ENCODE peak calls at places on chromosomes 1 and 21, in eight cellular contexts. D is HEK293T; M is tibial artery; L is activated gamma-delta T cell treated with Interleukin-2 at 50 U/mL for 16 hours; G is myocyte; I is fibroblast of pulmonary artery; V is substantia nigra; J is activated T-helper 1 cell treated with anti-CD3 and anti-CD28 coated beads, Interleukin-12 subunit alpha, Interleukin-12 subunit beta, Interleukin-2, Interleukin-4 antibody, amounts not matched to agents 30 ng/mL and 10 ng/mL and 1 ng/mL, durations not matched to agents 14 hours and 24 hours and 36 hours. X is an unnamed sample.

GRCh38 chr1:81874461-81874860 is 73.7 kb downstream of the ADGRL2 start:
- DNase-seq in L (no peak), G (no peak), D (no peak), V (no peak), I (no peak), J (no peak), M (no peak), X (no peak)

GRCh38 chr1:201004732-201005131 is 18.8 kb downstream of the KIF21B start:
- DNase-seq in D (no peak), L (no peak), M (no peak), J (no peak), I (no peak), G (no peak), V (no peak), X (no peak)

GRCh38 chr21:40160911-40161310 is 293.7 kb downstream of the PCP4 start:
- DNase-seq in G (no peak), M (no peak), D (no peak), V (no peak), J (no peak), L (no peak), I (no peak), X (peak)

GRCh38 chr1:75097686-75098085 is 36.5 kb upstream of the LHX8 start:
- DNase-seq in J (no peak), L (no peak), G (peak), I (peak), V (no peak), M (no peak), D (no peak), X (no peak)

GRCh38 chr1:110620250-110620615 is 14.1 kb upstream of the KCNA2 start:
- DNase-seq in L (no peak), M (no peak), D (no peak), I (no peak), J (no peak), V (no peak), G (no peak), X (no peak)

GRCh38 chr1:235952950-235953615 is 86.4 kb upstream of the LYST start:
- DNase-seq in J (peak), D (no peak), I (peak), L (no peak), V (no peak), G (no peak), M (no peak), X (no peak)

GRCh38 chr1:76547916-76548315 is 319.4 kb upstream of the ST6GALNAC5 start:
- DNase-seq in I (peak), L (no peak), J (no peak), V (no peak), G (no peak), M (no peak), D (no peak), X (no peak)

GRCh38 chr1:206002833-206003532 is at the start of gene RAB7B:
- DNase-seq in G (peak), V (no peak), L (no peak), M (peak), J (no peak), D (no peak), I (peak), X (no peak)

GRCh38 chr21:39020751-39021474 is 162.3 kb downstream of the PSMG1 start:
- DNase-seq in J (no peak), I (peak), V (no peak), D (no peak), M (no peak), L (no peak), G (peak), X (no peak)

GRCh38 chr1:240585975-240586374 is 26.0 kb downstream of the GREM2 start:
- DNase-seq in V (no peak), D (no peak), M (no peak), L (no peak), J (no peak), G (no peak), I (no peak), X (no peak)

GRCh38 chr1:26360051-26360806 is 6.3 kb upstream of the CRYBG2 start:
- DNase-seq in I (no peak), M (no peak), J (peak), V (no peak), D (no peak), L (peak), G (no peak), X (no peak)

GRCh38 chr21:36946949-36947371 is 19.5 kb downstream of the HLCS start:
- DNase-seq in G (no peak), M (no peak), L (no peak), J (no peak), V (no peak), D (no peak), I (no peak), X (no peak)

GRCh38 chr1:89598450-89599331 is 34.2 kb upstream of the LRRC8C start:
- DNase-seq in G (peak), V (no peak), D (peak), J (no peak), L (no peak), M (no peak), I (peak), X (peak)

GRCh38 chr21:16162953-16163352 is 433.2 kb downstream of the USP25 start:
- DNase-seq in I (no peak), G (no peak), J (no peak), M (no peak), D (no peak), V (no peak), L (no peak), X (no peak)

GRCh38 chr1:35288761-35289160 is 20.3 kb downstream of the ZMYM4 start:
- DNase-seq in G (peak), J (no peak), L (no peak), V (no peak), I (peak), M (no peak), D (no peak), X (no peak)

GRCh38 chr1:88731475-88731874 is 47.4 kb downstream of the PKN2 start:
- DNase-seq in D (no peak), G (peak), I (peak), V (no peak), J (no peak), L (no peak), M (no peak), X (peak)

GRCh38 chr1:10398734-10399486 is at the start of gene PGD:
- DNase-seq in D (peak), L (peak), J (peak), M (peak), G (peak), V (peak), I (peak), X (peak)

GRCh38 chr1:201307239-201307638 is 23.9 kb downstream of the PKP1 start:
- DNase-seq in D (no peak), I (no peak), L (no peak), G (peak), V (no peak), J (no peak), M (no peak), X (no peak)

GRCh38 chr1:248886237-248886895 is 19.7 kb upstream of the PGBD2 start:
- DNase-seq in V (no peak), M (no peak), D (no peak), L (no peak), I (peak), G (peak), J (no peak), X (no peak)

X was measured in midbrain.